ENCODE peak calls at places on chromosomes 16 and 17, in eight cellular contexts. P is breast epithelium; X is cardiac muscle cell; E is effector memory CD4-positive, alpha-beta T cell; W is heart left ventricle; V is mammary epithelial cell; S is esophagus muscularis mucosa; Q is mucosa of descending colon. Z is an unnamed sample. For H3K4me1, the result is how much of the 10 kb centered on the place peaks cover.

GRCh38 chr16:69293401-69293800 is 17.7 kb upstream of the VPS4A start:
- DNase-seq in P (no peak), X (no peak), E (no peak), W (no peak), V (no peak), S (no peak), Q (no peak), Z (no peak)

GRCh38 chr16:11949527-11949926 is 7.7 kb upstream of the NPIPB2 start:
- DNase-seq in P (no peak), X (peak), E (no peak), W (no peak), V (peak), S (no peak), Q (no peak), Z (peak)

GRCh38 chr17:11330871-11331270 is 89.9 kb downstream of the SHISA6 start:
- DNase-seq in P (no peak), X (peak), E (no peak), W (peak), V (no peak), S (peak), Q (no peak), Z (peak)

GRCh38 chr17:82932146-82933005 is 92.6 kb upstream of the ZNF750 start:
- DNase-seq in P (no peak), X (peak), E (no peak), W (no peak), V (no peak), S (no peak), Q (peak), Z (no peak)

GRCh38 chr17:19670906-19671305 is 22.4 kb downstream of the ALDH3A2 start:
- DNase-seq in P (no peak), X (no peak), E (no peak), W (no peak), V (no peak), S (no peak), Q (no peak), Z (no peak)

GRCh38 chr17:37147301-37147812 is 198.6 kb downstream of the AATF start:
- DNase-seq in P (no peak), X (peak), E (no peak), W (no peak), V (peak), S (no peak), Q (no peak), Z (peak)

GRCh38 chr16:2817496-2818277 is 650 bp downstream of the PRSS21 start:
- DNase-seq in P (no peak), X (no peak), E (no peak), W (no peak), V (no peak), S (no peak), Q (no peak), Z (no peak)

GRCh38 chr17:32590974-32591373 is 104.2 kb downstream of the CDK5R1 start:
- DNase-seq in P (no peak), X (no peak), E (no peak), W (no peak), V (no peak), S (no peak), Q (no peak), Z (no peak)

GRCh38 chr16:55672471-55672870 is 16.7 kb downstream of the SLC6A2 start:
- DNase-seq in P (no peak), X (peak), E (no peak), W (peak), V (no peak), S (no peak), Q (no peak), Z (no peak)

GRCh38 chr17:75404739-75405364 is 626 bp downstream of the GRB2 start:
- DNase-seq in P (peak), X (peak), E (peak), W (peak), V (peak), S (peak), Q (peak), Z (peak)

GRCh38 chr17:73189417-73190099 is 3.3 kb upstream of the COG1 start:
- DNase-seq in P (no peak), X (peak), E (no peak), W (no peak), V (peak), S (no peak), Q (no peak), Z (peak)

GRCh38 chr16:48041861-48042435 is 113.8 kb downstream of the ABCC12 start:
- DNase-seq in P (no peak), X (no peak), E (no peak), W (no peak), V (peak), S (no peak), Q (no peak), Z (peak)

GRCh38 chr16:87163637-87164036 is 153.6 kb downstream of the C16orf95 start:
- DNase-seq in P (no peak), X (peak), E (no peak), W (no peak), V (no peak), S (no peak), Q (no peak), Z (no peak)

GRCh38 chr16:66581246-66581952 is 2.1 kb downstream of the CMTM2 start:
- DNase-seq in P (no peak), X (peak), E (no peak), W (no peak), V (peak), S (peak), Q (no peak), Z (peak)

GRCh38 chr16:48607056-48607825 is 2.7 kb downstream of the N4BP1 start:
- DNase-seq in P (peak), X (peak), E (no peak), W (no peak), V (peak), S (no peak), Q (no peak), Z (peak)

GRCh38 chr17:44308865-44309264 is 464 bp downstream of the RUNDC3A start:
- DNase-seq in P (no peak), X (no peak), E (no peak), W (no peak), V (no peak), S (no peak), Q (no peak), Z (no peak)

GRCh38 chr17:9322298-9322697 is 253.3 kb downstream of the STX8 start:
- DNase-seq in P (no peak), X (no peak), E (no peak), W (no peak), V (no peak), S (no peak), Q (no peak), Z (no peak)

GRCh38 chr16:78648517-78648916 is 549.1 kb downstream of the WWOX start:
- DNase-seq in P (no peak), X (peak), E (no peak), W (no peak), V (no peak), S (no peak), Q (no peak), Z (no peak)

GRCh38 chr17:39196820-39197331 is 593 bp downstream of the CACNB1 start:
- DNase-seq in P (no peak), X (no peak), E (no peak), W (no peak), V (no peak), S (no peak), Q (peak), Z (peak)

GRCh38 chr16:10178079-10178478 is 4.1 kb downstream of the GRIN2A start:
- DNase-seq in P (no peak), X (no peak), E (no peak), W (no peak), V (peak), S (no peak), Q (no peak), Z (no peak)

GRCh38 chr17:35864853-35865252 is 3.8 kb downstream of the HEATR9 start:
- DNase-seq in P (no peak), X (no peak), E (no peak), W (no peak), V (no peak), S (no peak), Q (no peak), Z (no peak)

GRCh38 chr16:74929636-74930035 is 55.3 kb downstream of the WDR59 start:
- DNase-seq in P (no peak), X (no peak), E (no peak), W (no peak), V (no peak), S (no peak), Q (no peak), Z (no peak)

GRCh38 chr16:57316390-57317017 is 32.0 kb upstream of the PLLP start:
- DNase-seq in P (no peak), X (peak), E (no peak), W (no peak), V (peak), S (peak), Q (no peak), Z (peak)

GRCh38 chr16:11783319-11784047 is 13.6 kb downstream of the ZC3H7A start:
- DNase-seq in P (no peak), X (peak), E (peak), W (no peak), V (peak), S (no peak), Q (no peak), Z (no peak)

GRCh38 chr17:2398655-2399571 is 1.9 kb downstream of the MNT start:
- DNase-seq in P (peak), X (peak), E (peak), W (peak), V (peak), S (no peak), Q (peak), Z (peak)

GRCh38 chr16:48155926-48156789 is at the start of gene ABCC12:
- DNase-seq in P (no peak), X (no peak), E (no peak), W (no peak), V (no peak), S (no peak), Q (no peak), Z (no peak)

GRCh38 chr16:30665830-30666190 is 7.6 kb downstream of the FBRS start:
- DNase-seq in P (no peak), X (peak), E (no peak), W (no peak), V (no peak), S (no peak), Q (no peak), Z (no peak)

GRCh38 chr17:58252141-58252540 is 13.8 kb downstream of the LPO start:
- DNase-seq in P (no peak), X (no peak), E (no peak), W (no peak), V (no peak), S (no peak), Q (no peak), Z (peak)

GRCh38 chr17:74213897-74214386 is 571 bp downstream of the TTYH2 start:
- DNase-seq in P (no peak), X (no peak), E (no peak), W (peak), V (no peak), S (no peak), Q (no peak), Z (no peak)

GRCh38 chr16:87580855-87581261 is 21.4 kb upstream of the JPH3 start:
- DNase-seq in P (no peak), X (peak), E (no peak), W (no peak), V (peak), S (no peak), Q (no peak), Z (no peak)

GRCh38 chr17:34703533-34703932 is 124.2 kb downstream of the TMEM132E start:
- DNase-seq in P (no peak), X (peak), E (no peak), W (peak), V (peak), S (no peak), Q (no peak), Z (peak)

GRCh38 chr17:10081571-10082169 is 116.7 kb downstream of the GAS7 start:
- DNase-seq in P (no peak), X (no peak), E (no peak), W (no peak), V (no peak), S (no peak), Q (no peak), Z (no peak)

GRCh38 chr17:35846055-35846809 is 22.5 kb downstream of the HEATR9 start:
- DNase-seq in P (no peak), X (peak), E (no peak), W (no peak), V (no peak), S (no peak), Q (no peak), Z (no peak)

GRCh38 chr17:68290268-68290954 is 516 bp downstream of the SLC16A6 start:
- DNase-seq in P (no peak), X (no peak), E (peak), W (no peak), V (no peak), S (no peak), Q (peak), Z (peak)

GRCh38 chr16:66207139-66207863 is 159.2 kb upstream of the CDH5 start:
- DNase-seq in P (peak), X (peak), E (no peak), W (peak), V (no peak), S (peak), Q (no peak), Z (no peak)

GRCh38 chr17:34146440-34147043 is 108.5 kb upstream of the CCL2 start:
- DNase-seq in P (peak), X (no peak), E (no peak), W (peak), V (no peak), S (no peak), Q (no peak), Z (peak)

GRCh38 chr17:2239882-2240430 is 63.6 kb downstream of the SMG6 start:
- DNase-seq in P (no peak), X (peak), E (peak), W (peak), V (peak), S (no peak), Q (no peak), Z (no peak)

GRCh38 chr17:77019955-77020379 is 120.8 kb upstream of the SEC14L1 start:
- DNase-seq in P (no peak), X (peak), E (no peak), W (no peak), V (no peak), S (no peak), Q (no peak), Z (peak)

GRCh38 chr17:77808663-77809425 is 149.7 kb upstream of the TNRC6C start:
- DNase-seq in P (no peak), X (no peak), E (no peak), W (peak), V (no peak), S (no peak), Q (no peak), Z (no peak)

GRCh38 chr17:49707246-49707607 is 537 bp downstream of the SLC35B1 start:
- DNase-seq in P (no peak), X (no peak), E (peak), W (no peak), V (no peak), S (no peak), Q (no peak), Z (no peak)

GRCh38 chr17:17058304-17058703 is 16.0 kb downstream of the MPRIP start:
- DNase-seq in P (no peak), X (no peak), E (no peak), W (no peak), V (no peak), S (no peak), Q (no peak), Z (no peak)
- H3K4me1 ChIP-seq in P (under half), X (under half), E (under half), W (half or more), V (under half), S (half or more), Q (under half), Z (under half)

GRCh38 chr17:63840591-63841349 is 1.7 kb downstream of the SMARCD2 start:
- DNase-seq in P (no peak), X (peak), E (no peak), W (peak), V (peak), S (no peak), Q (no peak), Z (no peak)
- H3K4me3 ChIP-seq in P (peak), X (peak), E (peak), W (peak), V (peak), S (peak), Q (no peak), Z (peak)

DNA sequence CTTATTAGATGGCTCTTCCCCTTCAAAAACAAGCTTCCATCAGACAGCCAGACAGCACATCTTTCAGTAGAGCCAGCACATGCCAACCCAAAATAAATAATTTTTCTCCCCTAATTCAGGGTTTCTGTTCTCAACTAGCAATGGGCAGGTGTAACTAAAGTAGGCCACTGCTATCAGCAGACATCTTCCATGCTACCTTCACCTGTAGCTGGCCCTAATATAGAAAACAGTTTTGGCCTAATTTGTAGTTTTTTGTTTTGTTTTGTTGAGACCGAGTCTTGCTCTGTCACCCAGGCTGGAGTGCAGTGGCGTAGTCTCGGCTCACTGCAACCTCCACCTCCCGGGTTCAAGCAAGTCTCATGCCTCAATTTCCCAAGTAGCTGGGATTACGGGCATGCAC is 29.2 kb upstream of the EFCAB3 start:
- DNase-seq in P (no peak), X (no peak), E (no peak), W (no peak), V (no peak), S (no peak), Q (no peak), Z (no peak)
- H3K4me1 ChIP-seq in P (under half), X (under half), E (under half), W (under half), V (under half), S (under half), Q (under half), Z (under half)

GRCh38 chr17:13572581-13572980 is 29.1 kb downstream of the HS3ST3A1 start:
- DNase-seq in P (no peak), X (peak), E (no peak), W (no peak), V (no peak), S (no peak), Q (no peak), Z (no peak)

GRCh38 chr17:13575922-13576419 is 25.8 kb downstream of the HS3ST3A1 start:
- DNase-seq in P (no peak), X (no peak), E (no peak), W (no peak), V (no peak), S (no peak), Q (no peak), Z (no peak)

GRCh38 chr17:13581925-13582324 is 19.8 kb downstream of the HS3ST3A1 start:
- DNase-seq in P (no peak), X (peak), E (no peak), W (no peak), V (no peak), S (no peak), Q (no peak), Z (no peak)

GRCh38 chr17:13575466-13575865 is 26.3 kb downstream of the HS3ST3A1 start:
- DNase-seq in P (no peak), X (no peak), E (no peak), W (no peak), V (no peak), S (no peak), Q (no peak), Z (no peak)

GRCh38 chr17:13576661-13577526 is 24.8 kb downstream of the HS3ST3A1 start:
- DNase-seq in P (no peak), X (no peak), E (no peak), W (no peak), V (no peak), S (no peak), Q (no peak), Z (no peak)
- H3K4me3 ChIP-seq in P (no peak), X (no peak), E (no peak), W (no peak), V (no peak), S (no peak), Q (no peak), Z (no peak)